ENCODE peak calls at places on chromosomes 1 and 21, in eight cellular contexts. One of them, this sample, is unnamed.

GRCh38 chr1:21397813-21398188 is 42.1 kb upstream of the NBPF3 start:
- DNase-seq in fibroblast of mammary gland: no peak
- DNase-seq in AG09309: no peak
- DNase-seq in IMR-90: no peak
- DNase-seq in brain microvascular endothelial cell: no peak
- DNase-seq in colonic mucosa: no peak
- DNase-seq in neuronal stem cell: peak
- DNase-seq in CD4-positive, CD25-positive, alpha-beta regulatory T cell: peak
- DNase-seq in this sample: no peak

GRCh38 chr1:54314691-54315455 is 91.3 kb downstream of the SSBP3 start:
- DNase-seq in fibroblast of mammary gland: no peak
- DNase-seq in AG09309: no peak
- DNase-seq in IMR-90: no peak
- DNase-seq in brain microvascular endothelial cell: no peak
- DNase-seq in colonic mucosa: peak
- DNase-seq in neuronal stem cell: no peak
- DNase-seq in CD4-positive, CD25-positive, alpha-beta regulatory T cell: no peak
- DNase-seq in this sample: peak

GRCh38 chr1:64515427-64515826 is 45.5 kb downstream of the CACHD1 start:
- DNase-seq in fibroblast of mammary gland: peak
- DNase-seq in AG09309: peak
- DNase-seq in IMR-90: peak
- DNase-seq in brain microvascular endothelial cell: peak
- DNase-seq in colonic mucosa: peak
- DNase-seq in neuronal stem cell: no peak
- DNase-seq in CD4-positive, CD25-positive, alpha-beta regulatory T cell: no peak
- DNase-seq in this sample: peak

GRCh38 chr1:23809751-23810171 is 9.2 kb upstream of the GALE start:
- DNase-seq in fibroblast of mammary gland: peak
- DNase-seq in AG09309: no peak
- DNase-seq in IMR-90: peak
- DNase-seq in brain microvascular endothelial cell: peak
- DNase-seq in colonic mucosa: peak
- DNase-seq in neuronal stem cell: no peak
- DNase-seq in CD4-positive, CD25-positive, alpha-beta regulatory T cell: peak
- DNase-seq in this sample: peak

GRCh38 chr1:51534447-51534846 is 15.4 kb upstream of the EPS15 start:
- DNase-seq in fibroblast of mammary gland: no peak
- DNase-seq in AG09309: no peak
- DNase-seq in IMR-90: no peak
- DNase-seq in brain microvascular endothelial cell: no peak
- DNase-seq in colonic mucosa: no peak
- DNase-seq in neuronal stem cell: no peak
- DNase-seq in CD4-positive, CD25-positive, alpha-beta regulatory T cell: peak
- DNase-seq in this sample: no peak

GRCh38 chr21:44419679-44420078 is 35.6 kb upstream of the LRRC3 start:
- DNase-seq in fibroblast of mammary gland: no peak
- DNase-seq in AG09309: no peak
- DNase-seq in IMR-90: no peak
- DNase-seq in brain microvascular endothelial cell: no peak
- DNase-seq in colonic mucosa: no peak
- DNase-seq in neuronal stem cell: no peak
- DNase-seq in CD4-positive, CD25-positive, alpha-beta regulatory T cell: no peak
- DNase-seq in this sample: no peak

GRCh38 chr21:28257276-28257675 is 735.4 kb downstream of the LTN1 start:
- DNase-seq in fibroblast of mammary gland: peak
- DNase-seq in AG09309: no peak
- DNase-seq in IMR-90: no peak
- DNase-seq in brain microvascular endothelial cell: no peak
- DNase-seq in colonic mucosa: no peak
- DNase-seq in neuronal stem cell: no peak
- DNase-seq in CD4-positive, CD25-positive, alpha-beta regulatory T cell: no peak
- DNase-seq in this sample: no peak

GRCh38 chr1:16621300-16621658 is 7.9 kb upstream of the NBPF1 start:
- DNase-seq in fibroblast of mammary gland: no peak
- DNase-seq in AG09309: no peak
- DNase-seq in IMR-90: no peak
- DNase-seq in brain microvascular endothelial cell: no peak
- DNase-seq in colonic mucosa: no peak
- DNase-seq in neuronal stem cell: no peak
- DNase-seq in CD4-positive, CD25-positive, alpha-beta regulatory T cell: no peak
- DNase-seq in this sample: no peak

GRCh38 chr1:38009088-38009840 is 3.3 kb upstream of the UTP11 start:
- DNase-seq in fibroblast of mammary gland: peak
- DNase-seq in AG09309: peak
- DNase-seq in IMR-90: peak
- DNase-seq in brain microvascular endothelial cell: peak
- DNase-seq in colonic mucosa: no peak
- DNase-seq in neuronal stem cell: no peak
- DNase-seq in CD4-positive, CD25-positive, alpha-beta regulatory T cell: peak
- DNase-seq in this sample: no peak

GRCh38 chr1:98792123-98792522 is 130.6 kb downstream of the SNX7 start:
- DNase-seq in fibroblast of mammary gland: peak
- DNase-seq in AG09309: peak
- DNase-seq in IMR-90: peak
- DNase-seq in brain microvascular endothelial cell: peak
- DNase-seq in colonic mucosa: no peak
- DNase-seq in neuronal stem cell: no peak
- DNase-seq in CD4-positive, CD25-positive, alpha-beta regulatory T cell: no peak
- DNase-seq in this sample: no peak

GRCh38 chr21:43341349-43342163 is 85.4 kb downstream of the SIK1 start:
- DNase-seq in fibroblast of mammary gland: peak
- DNase-seq in AG09309: no peak
- DNase-seq in IMR-90: peak
- DNase-seq in brain microvascular endothelial cell: peak
- DNase-seq in colonic mucosa: no peak
- DNase-seq in neuronal stem cell: no peak
- DNase-seq in CD4-positive, CD25-positive, alpha-beta regulatory T cell: no peak
- DNase-seq in this sample: no peak

GRCh38 chr21:32348604-32349332 is 44.0 kb downstream of the URB1 start:
- DNase-seq in fibroblast of mammary gland: no peak
- DNase-seq in AG09309: no peak
- DNase-seq in IMR-90: no peak
- DNase-seq in brain microvascular endothelial cell: no peak
- DNase-seq in colonic mucosa: peak
- DNase-seq in neuronal stem cell: no peak
- DNase-seq in CD4-positive, CD25-positive, alpha-beta regulatory T cell: no peak
- DNase-seq in this sample: no peak

GRCh38 chr1:34846265-34846664 is 13.3 kb downstream of the SMIM12 start:
- DNase-seq in fibroblast of mammary gland: no peak
- DNase-seq in AG09309: no peak
- DNase-seq in IMR-90: no peak
- DNase-seq in brain microvascular endothelial cell: no peak
- DNase-seq in colonic mucosa: no peak
- DNase-seq in neuronal stem cell: no peak
- DNase-seq in CD4-positive, CD25-positive, alpha-beta regulatory T cell: no peak
- DNase-seq in this sample: no peak

GRCh38 chr1:230866171-230866811 is 2.0 kb downstream of the C1orf198 start:
- DNase-seq in fibroblast of mammary gland: peak
- DNase-seq in AG09309: no peak
- DNase-seq in IMR-90: no peak
- DNase-seq in brain microvascular endothelial cell: no peak
- DNase-seq in colonic mucosa: no peak
- DNase-seq in neuronal stem cell: no peak
- DNase-seq in CD4-positive, CD25-positive, alpha-beta regulatory T cell: no peak
- DNase-seq in this sample: no peak
- H3K4me3 ChIP-seq in fibroblast of mammary gland: peak
- H3K4me3 ChIP-seq in AG09309: peak
- H3K4me3 ChIP-seq in IMR-90: peak
- H3K4me3 ChIP-seq in brain microvascular endothelial cell: peak
- H3K4me3 ChIP-seq in colonic mucosa: no peak
- H3K4me3 ChIP-seq in neuronal stem cell: peak
- H3K4me3 ChIP-seq in CD4-positive, CD25-positive, alpha-beta regulatory T cell: no peak
- H3K4me3 ChIP-seq in this sample: no peak

GRCh38 chr1:10663668-10664035 is 132.8 kb downstream of the CASZ1 start:
- DNase-seq in fibroblast of mammary gland: no peak
- DNase-seq in AG09309: no peak
- DNase-seq in IMR-90: peak
- DNase-seq in brain microvascular endothelial cell: peak
- DNase-seq in colonic mucosa: no peak
- DNase-seq in neuronal stem cell: no peak
- DNase-seq in CD4-positive, CD25-positive, alpha-beta regulatory T cell: no peak
- DNase-seq in this sample: no peak

GRCh38 chr1:10662090-10662688 is 134.3 kb downstream of the CASZ1 start:
- DNase-seq in fibroblast of mammary gland: no peak
- DNase-seq in AG09309: no peak
- DNase-seq in IMR-90: no peak
- DNase-seq in brain microvascular endothelial cell: no peak
- DNase-seq in colonic mucosa: no peak
- DNase-seq in neuronal stem cell: no peak
- DNase-seq in CD4-positive, CD25-positive, alpha-beta regulatory T cell: no peak
- DNase-seq in this sample: no peak

GRCh38 chr1:10661453-10661852 is 135.0 kb downstream of the CASZ1 start:
- DNase-seq in fibroblast of mammary gland: no peak
- DNase-seq in AG09309: no peak
- DNase-seq in IMR-90: no peak
- DNase-seq in brain microvascular endothelial cell: no peak
- DNase-seq in colonic mucosa: no peak
- DNase-seq in neuronal stem cell: no peak
- DNase-seq in CD4-positive, CD25-positive, alpha-beta regulatory T cell: no peak
- DNase-seq in this sample: no peak

GRCh38 chr1:10664251-10664650 is 132.2 kb downstream of the CASZ1 start:
- DNase-seq in fibroblast of mammary gland: no peak
- DNase-seq in AG09309: no peak
- DNase-seq in IMR-90: no peak
- DNase-seq in brain microvascular endothelial cell: no peak
- DNase-seq in colonic mucosa: no peak
- DNase-seq in neuronal stem cell: peak
- DNase-seq in CD4-positive, CD25-positive, alpha-beta regulatory T cell: no peak
- DNase-seq in this sample: no peak

GRCh38 chr1:10662824-10663667 is 133.4 kb downstream of the CASZ1 start:
- DNase-seq in fibroblast of mammary gland: no peak
- DNase-seq in AG09309: no peak
- DNase-seq in IMR-90: no peak
- DNase-seq in brain microvascular endothelial cell: no peak
- DNase-seq in colonic mucosa: no peak
- DNase-seq in neuronal stem cell: no peak
- DNase-seq in CD4-positive, CD25-positive, alpha-beta regulatory T cell: no peak
- DNase-seq in this sample: no peak
- H3K4me3 ChIP-seq in fibroblast of mammary gland: no peak
- H3K4me3 ChIP-seq in AG09309: no peak
- H3K4me3 ChIP-seq in IMR-90: no peak
- H3K4me3 ChIP-seq in brain microvascular endothelial cell: no peak
- H3K4me3 ChIP-seq in colonic mucosa: no peak
- H3K4me3 ChIP-seq in neuronal stem cell: no peak
- H3K4me3 ChIP-seq in CD4-positive, CD25-positive, alpha-beta regulatory T cell: no peak
- H3K4me3 ChIP-seq in this sample: no peak

GRCh38 chr1:32334864-32335618 is 992 bp downstream of the MARCKSL1 start:
- DNase-seq in fibroblast of mammary gland: no peak
- DNase-seq in AG09309: no peak
- DNase-seq in IMR-90: peak
- DNase-seq in brain microvascular endothelial cell: no peak
- DNase-seq in colonic mucosa: peak
- DNase-seq in neuronal stem cell: no peak
- DNase-seq in CD4-positive, CD25-positive, alpha-beta regulatory T cell: peak
- DNase-seq in this sample: no peak

GRCh38 chr1:32334274-32334861 is 1.7 kb downstream of the MARCKSL1 start:
- DNase-seq in fibroblast of mammary gland: no peak
- DNase-seq in AG09309: no peak
- DNase-seq in IMR-90: no peak
- DNase-seq in brain microvascular endothelial cell: no peak
- DNase-seq in colonic mucosa: no peak
- DNase-seq in neuronal stem cell: no peak
- DNase-seq in CD4-positive, CD25-positive, alpha-beta regulatory T cell: no peak
- DNase-seq in this sample: no peak

GRCh38 chr1:32331549-32331948 is 4.5 kb downstream of the MARCKSL1 start:
- DNase-seq in fibroblast of mammary gland: no peak
- DNase-seq in AG09309: no peak
- DNase-seq in IMR-90: no peak
- DNase-seq in brain microvascular endothelial cell: no peak
- DNase-seq in colonic mucosa: no peak
- DNase-seq in neuronal stem cell: no peak
- DNase-seq in CD4-positive, CD25-positive, alpha-beta regulatory T cell: no peak
- DNase-seq in this sample: no peak

GRCh38 chr1:32332290-32333079 is 3.5 kb downstream of the MARCKSL1 start:
- DNase-seq in fibroblast of mammary gland: no peak
- DNase-seq in AG09309: no peak
- DNase-seq in IMR-90: no peak
- DNase-seq in brain microvascular endothelial cell: no peak
- DNase-seq in colonic mucosa: peak
- DNase-seq in neuronal stem cell: no peak
- DNase-seq in CD4-positive, CD25-positive, alpha-beta regulatory T cell: no peak
- DNase-seq in this sample: no peak

DNA sequence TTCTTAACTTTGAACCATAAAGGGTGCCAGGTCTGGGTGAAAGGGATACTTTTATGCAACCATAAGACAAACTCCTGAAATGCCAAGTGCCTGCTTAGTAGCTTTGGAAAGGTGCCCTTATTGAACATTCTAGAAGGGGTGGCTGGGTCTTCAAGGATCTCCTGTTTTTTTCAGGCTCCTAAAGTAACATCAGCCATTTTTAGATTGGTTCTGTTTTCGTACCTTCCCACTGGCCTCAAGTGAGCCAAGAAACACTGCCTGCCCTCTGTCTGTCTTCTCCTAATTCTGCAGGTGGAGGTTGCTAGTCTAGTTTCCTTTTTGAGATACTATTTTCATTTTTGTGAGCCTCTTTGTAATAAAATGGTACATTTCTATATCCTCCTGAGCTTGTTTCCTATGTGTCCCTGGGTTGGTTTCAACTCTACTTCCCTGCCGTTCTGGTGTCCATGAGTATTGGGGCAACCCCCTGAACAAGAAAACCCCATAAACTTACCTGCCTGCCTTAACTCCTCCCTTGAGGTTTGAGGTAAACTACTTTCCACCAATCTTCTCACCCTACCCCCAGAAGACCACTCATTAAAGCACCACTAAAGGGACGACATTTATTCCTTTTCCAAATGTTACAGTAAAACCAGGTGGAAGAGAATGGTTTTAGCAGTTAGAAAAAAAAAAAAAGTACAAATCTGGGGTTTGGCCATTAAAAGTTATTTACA is 2.6 kb downstream of the MARCKSL1 start:
- DNase-seq in fibroblast of mammary gland: no peak
- DNase-seq in AG09309: no peak
- DNase-seq in IMR-90: no peak
- DNase-seq in brain microvascular endothelial cell: no peak
- DNase-seq in colonic mucosa: no peak
- DNase-seq in neuronal stem cell: no peak
- DNase-seq in CD4-positive, CD25-positive, alpha-beta regulatory T cell: no peak
- DNase-seq in this sample: no peak
- H3K4me3 ChIP-seq in fibroblast of mammary gland: no peak
- H3K4me3 ChIP-seq in AG09309: no peak
- H3K4me3 ChIP-seq in IMR-90: no peak
- H3K4me3 ChIP-seq in brain microvascular endothelial cell: no peak
- H3K4me3 ChIP-seq in colonic mucosa: no peak
- H3K4me3 ChIP-seq in neuronal stem cell: peak
- H3K4me3 ChIP-seq in CD4-positive, CD25-positive, alpha-beta regulatory T cell: no peak
- H3K4me3 ChIP-seq in this sample: no peak

DNA sequence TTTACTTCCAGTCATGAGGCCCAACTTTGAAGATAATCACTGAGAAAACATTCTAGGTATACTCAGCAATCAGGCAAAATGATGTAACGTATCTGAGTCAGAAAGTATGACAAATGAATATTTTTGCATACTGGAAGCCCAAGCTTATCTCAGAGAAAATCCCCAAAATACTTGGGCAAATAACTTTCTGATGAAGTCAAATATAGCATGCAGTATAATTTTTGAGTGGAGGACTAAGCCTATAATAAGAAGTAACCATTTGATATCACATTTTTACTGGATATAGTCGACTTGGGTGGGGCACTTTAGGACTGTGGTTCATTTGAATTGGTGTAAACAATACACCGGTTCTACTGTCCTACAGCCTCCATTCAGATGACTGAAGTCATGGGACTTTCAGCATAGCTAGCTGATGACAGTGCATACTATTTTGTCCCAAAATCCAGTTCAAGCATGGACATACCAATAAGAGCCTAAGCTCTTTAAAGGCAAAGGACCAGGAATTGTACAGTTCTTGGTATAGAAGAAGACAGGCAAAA is 2.3 kb upstream of the GADD45A start:
- DNase-seq in fibroblast of mammary gland: peak
- DNase-seq in AG09309: peak
- DNase-seq in IMR-90: peak
- DNase-seq in brain microvascular endothelial cell: peak
- DNase-seq in colonic mucosa: no peak
- DNase-seq in neuronal stem cell: no peak
- DNase-seq in CD4-positive, CD25-positive, alpha-beta regulatory T cell: no peak
- DNase-seq in this sample: no peak
- H3K4me3 ChIP-seq in fibroblast of mammary gland: no peak
- H3K4me3 ChIP-seq in AG09309: no peak
- H3K4me3 ChIP-seq in IMR-90: no peak
- H3K4me3 ChIP-seq in brain microvascular endothelial cell: no peak
- H3K4me3 ChIP-seq in colonic mucosa: no peak
- H3K4me3 ChIP-seq in neuronal stem cell: no peak
- H3K4me3 ChIP-seq in CD4-positive, CD25-positive, alpha-beta regulatory T cell: no peak
- H3K4me3 ChIP-seq in this sample: no peak

This sample was measured in lung.